ENCODE peak calls at places on chromosomes 4 and X, in five cellular contexts. One of them, this sample, is unnamed.

GRCh38 chrX:94057385-94057784 is 383.4 kb downstream of the FAM133A start:
- DNase-seq in K562: no peak
- DNase-seq in HepG2: no peak
- DNase-seq in H1: no peak
- DNase-seq in HCT116: no peak
- DNase-seq in this sample: no peak

GRCh38 chr4:38605794-38606586 is 58.0 kb upstream of the KLF3 start:
- DNase-seq in H1: peak
- DNase-seq in K562: peak
- DNase-seq in HCT116: no peak
- DNase-seq in HepG2: peak
- DNase-seq in this sample: no peak

GRCh38 chr4:95250544-95251137 is 298.1 kb downstream of the UNC5C start:
- DNase-seq in HepG2: no peak
- DNase-seq in K562: no peak
- DNase-seq in H1: no peak
- DNase-seq in HCT116: no peak
- DNase-seq in this sample: no peak

GRCh38 chrX:112734250-112734649 is 54.5 kb upstream of the LHFPL1 start:
- DNase-seq in HCT116: no peak
- DNase-seq in HepG2: no peak
- DNase-seq in K562: no peak
- DNase-seq in H1: no peak
- DNase-seq in this sample: no peak

GRCh38 chr4:113159901-113160545 is 110.6 kb downstream of the ANK2 start:
- DNase-seq in HepG2: no peak
- DNase-seq in K562: no peak
- DNase-seq in HCT116: no peak
- DNase-seq in H1: no peak
- DNase-seq in this sample: no peak

GRCh38 chr4:113738251-113738650 is 23.3 kb downstream of the CAMK2D start:
- DNase-seq in H1: no peak
- DNase-seq in HCT116: no peak
- DNase-seq in K562: no peak
- DNase-seq in HepG2: no peak
- DNase-seq in this sample: no peak

GRCh38 chr4:121034010-121034409 is 38.3 kb downstream of the NDNF start:
- DNase-seq in HCT116: no peak
- DNase-seq in K562: no peak
- DNase-seq in HepG2: no peak
- DNase-seq in H1: no peak
- DNase-seq in this sample: no peak

GRCh38 chrX:140701480-140701879 is 8.1 kb upstream of the LINC00632 start:
- DNase-seq in HCT116: no peak
- DNase-seq in K562: no peak
- DNase-seq in HepG2: no peak
- DNase-seq in H1: no peak
- DNase-seq in this sample: no peak

GRCh38 chrX:16870861-16871584 is 861 bp upstream of the RBBP7 start:
- DNase-seq in HepG2: no peak
- DNase-seq in HCT116: no peak
- DNase-seq in K562: no peak
- DNase-seq in H1: peak
- DNase-seq in this sample: no peak

GRCh38 chr4:98950925-98951324 is 22.0 kb upstream of the EIF4E start:
- DNase-seq in HepG2: no peak
- DNase-seq in H1: no peak
- DNase-seq in HCT116: no peak
- DNase-seq in K562: no peak
- DNase-seq in this sample: no peak

GRCh38 chrX:14915596-14915995 is 42.4 kb downstream of the MOSPD2 start:
- DNase-seq in HCT116: no peak
- DNase-seq in K562: no peak
- DNase-seq in H1: no peak
- DNase-seq in HepG2: no peak
- DNase-seq in this sample: no peak

GRCh38 chr4:135408109-135408508 is 1206.5 kb upstream of the PABPC4L start:
- DNase-seq in H1: no peak
- DNase-seq in HepG2: no peak
- DNase-seq in K562: no peak
- DNase-seq in HCT116: no peak
- DNase-seq in this sample: no peak

GRCh38 chr4:92535599-92535998 is 231.8 kb downstream of the GRID2 start:
- DNase-seq in H1: no peak
- DNase-seq in HCT116: no peak
- DNase-seq in HepG2: no peak
- DNase-seq in K562: no peak
- DNase-seq in this sample: no peak

GRCh38 chr4:132737344-132737743 is 411.8 kb upstream of the PCDH10 start:
- DNase-seq in H1: no peak
- DNase-seq in K562: no peak
- DNase-seq in HCT116: no peak
- DNase-seq in HepG2: no peak
- DNase-seq in this sample: no peak

GRCh38 chrX:46803140-46803539 is 33.7 kb upstream of the RP2 start:
- DNase-seq in H1: no peak
- DNase-seq in HepG2: peak
- DNase-seq in K562: no peak
- DNase-seq in HCT116: no peak
- DNase-seq in this sample: no peak

GRCh38 chr4:155509619-155510018 is 132.9 kb upstream of the MAP9 start:
- DNase-seq in H1: no peak
- DNase-seq in K562: no peak
- DNase-seq in HCT116: no peak
- DNase-seq in HepG2: no peak
- DNase-seq in this sample: no peak

GRCh38 chr4:147836807-147837206 is 104.9 kb downstream of the ARHGAP10 start:
- DNase-seq in K562: no peak
- DNase-seq in HCT116: no peak
- DNase-seq in HepG2: no peak
- DNase-seq in H1: no peak
- DNase-seq in this sample: no peak

GRCh38 chr4:5424211-5424610 is 284.1 kb downstream of the EVC2 start:
- DNase-seq in K562: no peak
- DNase-seq in HepG2: no peak
- DNase-seq in HCT116: no peak
- DNase-seq in H1: no peak
- DNase-seq in this sample: no peak

GRCh38 chrX:38649674-38650647 is 88.6 kb downstream of the TSPAN7 start:
- DNase-seq in HCT116: no peak
- DNase-seq in K562: peak
- DNase-seq in HepG2: no peak
- DNase-seq in H1: no peak
- DNase-seq in this sample: no peak

GRCh38 chr4:183349673-183350072 is 27.4 kb upstream of the CLDN24 start:
- DNase-seq in K562: no peak
- DNase-seq in HCT116: no peak
- DNase-seq in HepG2: no peak
- DNase-seq in H1: no peak
- DNase-seq in this sample: no peak

GRCh38 chr4:40617903-40618302 is 11.8 kb downstream of the RBM47 start:
- DNase-seq in H1: no peak
- DNase-seq in K562: no peak
- DNase-seq in HCT116: no peak
- DNase-seq in HepG2: no peak
- DNase-seq in this sample: no peak

GRCh38 chr4:101349346-101350064 is 2.2 kb upstream of the PPP3CA start:
- DNase-seq in K562: no peak
- DNase-seq in HCT116: peak
- DNase-seq in HepG2: no peak
- DNase-seq in H1: no peak
- DNase-seq in this sample: no peak

DNA sequence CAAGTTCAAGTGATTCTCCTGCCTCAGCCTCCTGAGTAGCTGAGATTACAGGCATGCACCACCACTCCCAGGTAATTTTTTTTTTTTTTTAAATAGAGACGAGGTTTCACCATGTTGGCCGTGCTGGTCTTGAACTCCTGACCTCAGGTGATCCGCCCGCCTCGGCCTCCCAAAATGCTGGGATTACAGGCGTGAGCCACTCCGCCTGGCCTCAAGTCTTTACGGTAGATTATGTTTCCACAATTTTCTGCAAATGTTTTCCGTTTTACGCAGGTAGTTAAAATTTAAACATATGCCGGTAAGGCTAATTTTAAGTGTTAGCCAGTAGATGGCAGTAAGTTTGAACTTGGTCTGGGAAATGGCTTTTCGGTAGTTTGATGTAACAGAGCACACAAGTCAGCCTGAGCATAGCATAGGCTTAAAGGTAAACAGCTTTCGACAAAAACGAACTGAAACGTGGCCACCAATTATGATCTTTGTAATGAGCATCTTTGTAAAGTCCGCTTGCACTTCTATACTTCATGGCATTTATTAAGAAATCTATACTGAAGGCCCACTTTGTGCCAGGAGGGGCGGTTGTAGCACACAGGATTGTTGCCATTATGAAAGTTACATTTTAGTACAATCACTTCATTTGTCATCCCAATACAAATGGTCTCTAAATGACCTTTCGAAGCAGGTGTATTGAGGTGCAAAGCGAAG is 31.1 kb downstream of the CCKAR start:
- DNase-seq in HCT116: peak
- DNase-seq in H1: no peak
- DNase-seq in K562: peak
- DNase-seq in HepG2: peak
- DNase-seq in this sample: peak
- TF ChIP-seq SRF in HCT116: peak
- TF ChIP-seq SRF in H1: no peak
- TF ChIP-seq SRF in K562: no peak
- TF ChIP-seq SRF in HepG2: no peak
- TF ChIP-seq SRF in this sample: no peak

DNA sequence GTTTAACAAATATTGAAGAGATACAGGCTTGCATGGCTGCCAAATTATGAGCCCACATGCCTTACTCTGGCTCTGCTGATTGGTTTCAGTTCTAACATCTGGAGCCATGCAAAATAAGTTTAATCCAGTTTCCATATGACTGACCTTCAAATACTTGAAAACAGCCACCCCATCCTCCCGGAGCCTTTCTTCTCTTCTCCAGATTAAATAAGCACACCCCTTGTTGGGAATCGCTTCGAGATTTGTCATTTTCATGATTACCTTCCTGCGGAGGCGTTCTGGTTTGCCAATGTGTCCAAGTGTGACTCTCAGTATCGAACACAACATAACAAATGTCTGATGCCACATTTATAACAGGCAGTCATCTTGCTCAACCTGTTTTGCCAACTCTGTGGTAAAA is 101.6 kb upstream of the JADE1 start:
- DNase-seq in HCT116: no peak
- DNase-seq in HepG2: no peak
- DNase-seq in K562: no peak
- DNase-seq in H1: no peak
- DNase-seq in this sample: no peak
- TF ChIP-seq SRF in HCT116: no peak
- TF ChIP-seq SRF in HepG2: no peak
- TF ChIP-seq SRF in K562: no peak
- TF ChIP-seq SRF in H1: no peak
- TF ChIP-seq SRF in this sample: no peak

GRCh38 chr4:176778063-176778462 is 14.7 kb downstream of the VEGFC start:
- DNase-seq in HCT116: no peak
- DNase-seq in HepG2: no peak
- DNase-seq in K562: no peak
- DNase-seq in H1: no peak
- DNase-seq in this sample: no peak
- TF ChIP-seq SRF in HCT116: no peak
- TF ChIP-seq SRF in HepG2: no peak
- TF ChIP-seq SRF in K562: no peak
- TF ChIP-seq SRF in H1: no peak
- TF ChIP-seq SRF in this sample: no peak

DNA sequence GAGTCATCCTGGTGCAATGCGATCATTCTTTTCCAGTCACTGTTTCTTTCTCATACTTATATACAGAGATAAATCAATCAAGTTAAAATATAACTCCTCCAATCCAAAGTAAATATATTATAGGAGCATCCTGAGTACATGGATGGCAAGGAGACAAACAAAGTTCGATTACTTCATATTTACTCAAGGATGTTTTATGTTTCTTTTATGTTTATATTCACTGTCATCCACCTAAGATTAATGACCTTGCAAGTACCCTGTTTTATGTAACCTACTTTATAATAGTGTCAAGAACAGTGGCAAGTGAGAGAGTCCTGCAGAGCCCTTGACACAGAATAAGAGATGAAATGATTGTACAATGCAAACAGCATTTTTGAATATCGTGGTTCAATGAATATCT is at the start of gene UGT2B11:
- DNase-seq in HCT116: no peak
- DNase-seq in H1: no peak
- DNase-seq in K562: no peak
- DNase-seq in HepG2: no peak
- DNase-seq in this sample: no peak
- TF ChIP-seq SRF in HCT116: no peak
- TF ChIP-seq SRF in H1: no peak
- TF ChIP-seq SRF in K562: no peak
- TF ChIP-seq SRF in HepG2: no peak
- TF ChIP-seq SRF in this sample: no peak

DNA sequence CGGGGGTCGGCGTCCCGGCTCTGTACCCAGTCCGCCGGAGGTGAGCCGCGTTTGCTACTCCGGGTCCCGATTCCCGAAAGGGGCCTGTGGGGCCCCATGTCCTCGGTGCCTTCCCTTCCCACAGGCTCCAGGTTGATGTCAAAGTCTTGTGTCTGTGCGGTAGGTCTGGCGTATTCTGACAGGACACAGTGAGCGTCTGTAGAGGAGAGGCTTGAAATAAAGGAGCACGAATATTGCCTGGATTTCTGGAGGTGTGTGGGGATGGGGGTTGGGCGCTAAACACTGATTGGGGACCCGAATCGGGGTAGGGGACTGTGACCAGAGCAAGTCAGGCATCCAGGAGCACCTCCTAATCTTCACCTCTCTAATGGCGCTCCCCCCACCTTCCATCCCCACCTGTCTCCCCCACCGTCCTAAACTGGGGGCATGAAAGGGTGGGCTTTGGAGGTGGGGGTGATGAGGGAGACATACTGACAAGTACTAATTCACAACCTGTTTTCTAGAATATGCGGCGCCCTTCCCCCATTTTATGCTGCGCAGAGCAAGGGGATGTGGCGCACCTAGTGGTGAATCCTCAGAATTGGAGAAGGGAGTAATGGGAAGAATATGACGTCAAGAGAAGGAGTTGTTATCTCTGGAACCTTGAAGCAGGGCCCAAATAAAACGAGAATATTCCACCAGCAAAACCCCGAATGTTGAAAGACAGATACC is 874 bp downstream of the GPRASP2 start:
- DNase-seq in K562: peak
- DNase-seq in HepG2: no peak
- DNase-seq in HCT116: no peak
- DNase-seq in H1: peak
- DNase-seq in this sample: no peak
- TF ChIP-seq SRF in K562: no peak
- TF ChIP-seq SRF in HepG2: no peak
- TF ChIP-seq SRF in HCT116: no peak
- TF ChIP-seq SRF in H1: no peak
- TF ChIP-seq SRF in this sample: no peak

DNA sequence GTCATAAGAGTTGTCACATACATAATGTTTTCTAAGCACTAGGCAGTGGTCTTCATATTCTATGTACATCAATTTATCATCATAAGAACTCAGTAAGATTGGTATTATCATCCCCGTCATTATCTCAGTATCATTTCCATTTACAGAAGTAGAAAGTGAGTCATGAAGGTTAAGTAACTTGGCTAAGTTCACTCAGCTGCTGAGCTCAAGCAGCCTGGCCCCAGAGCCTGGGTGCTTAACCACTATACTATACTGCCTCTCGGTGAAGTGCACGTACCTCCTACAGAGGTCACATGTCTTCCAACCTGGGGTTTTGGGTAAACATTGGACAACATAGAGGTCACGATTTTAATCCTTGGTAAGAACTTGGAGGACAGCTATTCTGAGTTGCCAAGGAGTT is 161.5 kb upstream of the GATB start:
- DNase-seq in HCT116: no peak
- DNase-seq in H1: no peak
- DNase-seq in HepG2: no peak
- DNase-seq in K562: no peak
- DNase-seq in this sample: no peak
- TF ChIP-seq SRF in HCT116: no peak
- TF ChIP-seq SRF in H1: no peak
- TF ChIP-seq SRF in HepG2: no peak
- TF ChIP-seq SRF in K562: no peak
- TF ChIP-seq SRF in this sample: no peak